ENCODE peak calls at places on chromosomes 6 and 20, in four cellular contexts. One of them, this sample, is unnamed.

GRCh38 chr6:148251286-148251685 is 91.4 kb upstream of the SASH1 start:
- DNase-seq in endothelial cell of umbilical vein: peak; percentile 42
- DNase-seq in HCT116: no peak
- DNase-seq in fibroblast of lung: peak; percentile 72
- DNase-seq in this sample: peak; percentile 57

GRCh38 chr20:35617397-35618031 is 1.9 kb downstream of the SPAG4 start:
- DNase-seq in endothelial cell of umbilical vein: peak; percentile 67
- DNase-seq in fibroblast of lung: peak; percentile 49
- DNase-seq in HCT116: no peak
- DNase-seq in this sample: peak; percentile 93

GRCh38 chr6:157763129-157763893 is 59.7 kb upstream of the SNX9 start:
- DNase-seq in HCT116: peak; percentile 93
- DNase-seq in endothelial cell of umbilical vein: peak; percentile 81
- DNase-seq in fibroblast of lung: peak; percentile 65
- DNase-seq in this sample: no peak

GRCh38 chr6:167930300-167930699 is 67.2 kb upstream of the KIF25 start:
- DNase-seq in fibroblast of lung: peak; percentile 87
- DNase-seq in HCT116: no peak
- DNase-seq in endothelial cell of umbilical vein: no peak
- DNase-seq in this sample: peak; percentile 54

GRCh38 chr6:56223995-56224394 is 23.4 kb downstream of the COL21A1 start:
- DNase-seq in endothelial cell of umbilical vein: no peak
- DNase-seq in fibroblast of lung: peak; percentile 75
- DNase-seq in HCT116: no peak
- DNase-seq in this sample: peak; percentile 18

GRCh38 chr20:50575869-50576720 is 65.9 kb downstream of the PTPN1 start:
- DNase-seq in HCT116: peak; percentile 22
- DNase-seq in endothelial cell of umbilical vein: peak; percentile 61
- DNase-seq in fibroblast of lung: peak; percentile 46
- DNase-seq in this sample: peak; percentile 91

GRCh38 chr20:63091901-63092659 is 85.3 kb upstream of the BHLHE23 start:
- DNase-seq in HCT116: no peak
- DNase-seq in endothelial cell of umbilical vein: no peak
- DNase-seq in fibroblast of lung: no peak
- DNase-seq in this sample: peak; percentile 74

GRCh38 chr6:53931086-53931485 is 136.3 kb downstream of the LRRC1 start:
- DNase-seq in HCT116: no peak
- DNase-seq in fibroblast of lung: no peak
- DNase-seq in endothelial cell of umbilical vein: no peak
- DNase-seq in this sample: no peak

GRCh38 chr6:26269406-26270120 is 95.4 kb upstream of the BTN3A2 start:
- DNase-seq in HCT116: no peak
- DNase-seq in endothelial cell of umbilical vein: no peak
- DNase-seq in fibroblast of lung: no peak
- DNase-seq in this sample: no peak

GRCh38 chr6:85436939-85437495 is 12.9 kb upstream of the NT5E start:
- DNase-seq in HCT116: no peak
- DNase-seq in fibroblast of lung: peak; percentile 72
- DNase-seq in endothelial cell of umbilical vein: no peak
- DNase-seq in this sample: no peak

GRCh38 chr6:116543149-116543548 is 2.3 kb downstream of the TRAPPC3L start:
- DNase-seq in endothelial cell of umbilical vein: no peak
- DNase-seq in HCT116: no peak
- DNase-seq in fibroblast of lung: peak; percentile 22
- DNase-seq in this sample: no peak

GRCh38 chr6:11727995-11728961 is 50.3 kb downstream of the ADTRP start:
- DNase-seq in fibroblast of lung: no peak
- DNase-seq in endothelial cell of umbilical vein: no peak
- DNase-seq in HCT116: no peak
- DNase-seq in this sample: no peak

GRCh38 chr20:41329435-41330342 is 10.9 kb upstream of the LPIN3 start:
- DNase-seq in HCT116: peak; percentile 26
- DNase-seq in fibroblast of lung: peak; percentile 99
- DNase-seq in endothelial cell of umbilical vein: peak; percentile 94
- DNase-seq in this sample: peak; percentile 97

GRCh38 chr6:34205466-34205865 is 31.2 kb upstream of the HMGA1 start:
- DNase-seq in endothelial cell of umbilical vein: no peak
- DNase-seq in HCT116: no peak
- DNase-seq in fibroblast of lung: no peak
- DNase-seq in this sample: no peak
- H2AFZ ChIP-seq in endothelial cell of umbilical vein: no peak overlapping the region
- H2AFZ ChIP-seq in HCT116: peak overlapping the region; percentile 95
- H2AFZ ChIP-seq in fibroblast of lung: no peak overlapping the region
- H2AFZ ChIP-seq in this sample: peak overlapping the region; percentile 59

GRCh38 chr6:7314414-7314813 is 1.4 kb upstream of the SSR1 start:
- DNase-seq in HCT116: no peak
- DNase-seq in endothelial cell of umbilical vein: no peak
- DNase-seq in fibroblast of lung: no peak
- DNase-seq in this sample: no peak

GRCh38 chr6:7311920-7312615 is 931 bp downstream of the SSR1 start:
- DNase-seq in HCT116: no peak
- DNase-seq in fibroblast of lung: peak; percentile 57
- DNase-seq in endothelial cell of umbilical vein: peak; percentile 65
- DNase-seq in this sample: no peak

GRCh38 chr6:7312616-7313504 is at the start of gene SSR1:
- DNase-seq in HCT116: peak; percentile 85
- DNase-seq in fibroblast of lung: peak; percentile 96
- DNase-seq in endothelial cell of umbilical vein: peak; percentile 98
- DNase-seq in this sample: peak; percentile 100

GRCh38 chr6:7315684-7316366 is 2.8 kb upstream of the SSR1 start:
- DNase-seq in endothelial cell of umbilical vein: no peak
- DNase-seq in HCT116: no peak
- DNase-seq in fibroblast of lung: no peak
- DNase-seq in this sample: no peak

DNA sequence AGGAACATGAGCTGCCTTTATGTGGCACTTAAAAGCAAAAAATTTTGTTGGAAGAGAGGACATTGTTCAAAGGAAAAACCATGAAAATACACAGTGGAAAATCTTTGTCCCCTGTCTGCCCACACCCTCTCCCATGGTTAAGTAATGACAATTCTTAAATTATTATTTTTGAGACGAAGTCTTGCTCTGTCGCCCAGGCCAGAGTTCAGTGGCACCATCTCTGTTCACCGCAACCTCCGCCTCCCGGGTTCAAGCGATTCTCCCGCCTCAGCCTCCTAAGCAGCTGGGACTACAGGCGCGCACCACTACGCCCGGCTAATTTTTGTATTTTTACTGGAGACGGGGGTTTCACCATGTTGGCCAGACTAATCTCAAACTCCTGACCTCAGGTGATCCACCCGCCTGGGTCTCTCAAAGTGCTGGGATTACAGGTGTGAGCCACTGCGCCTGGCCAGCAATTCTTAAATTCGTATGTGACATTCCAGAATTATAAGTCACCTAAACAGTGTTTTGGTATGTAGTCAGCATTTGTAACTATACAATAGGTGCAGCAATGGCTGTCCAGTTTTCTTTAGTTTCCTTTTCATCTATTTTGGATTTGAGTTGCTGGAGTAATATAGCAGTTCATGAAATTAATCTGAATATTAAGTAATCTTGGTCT is 636 bp upstream of the SSR1 start:
- DNase-seq in HCT116: no peak
- DNase-seq in fibroblast of lung: peak; percentile 4
- DNase-seq in endothelial cell of umbilical vein: no peak
- DNase-seq in this sample: no peak
- H2AFZ ChIP-seq in HCT116: no peak overlapping the region
- H2AFZ ChIP-seq in fibroblast of lung: peak overlapping the region; percentile 84
- H2AFZ ChIP-seq in endothelial cell of umbilical vein: peak overlapping the region; percentile 85
- H2AFZ ChIP-seq in this sample: peak overlapping the region; percentile 88

DNA sequence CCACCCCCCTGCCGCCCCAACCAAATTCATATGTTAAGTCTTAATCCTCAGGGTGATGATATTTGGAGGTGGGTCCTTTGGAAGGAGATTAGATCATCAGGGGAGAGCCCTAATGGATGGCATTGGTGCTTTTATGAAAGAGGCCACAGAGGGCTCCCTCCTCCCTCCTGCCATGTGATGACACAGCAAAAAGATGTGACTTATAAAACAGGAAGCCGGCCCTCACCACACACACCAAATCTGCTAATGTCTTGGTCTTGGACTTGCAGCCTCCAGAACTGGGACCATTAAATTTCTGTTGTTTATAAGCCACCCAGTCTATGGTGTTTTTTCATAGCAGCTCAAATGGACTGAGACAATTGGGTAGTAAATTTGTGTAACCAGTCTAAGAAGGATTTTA is 176.3 kb downstream of the ADGRG6 start:
- DNase-seq in fibroblast of lung: peak; percentile 44
- DNase-seq in HCT116: peak; percentile 48
- DNase-seq in endothelial cell of umbilical vein: no peak
- DNase-seq in this sample: no peak
- H2AFZ ChIP-seq in fibroblast of lung: no peak overlapping the region
- H2AFZ ChIP-seq in HCT116: peak overlapping the region; percentile 75
- H2AFZ ChIP-seq in endothelial cell of umbilical vein: no peak overlapping the region
- H2AFZ ChIP-seq in this sample: peak overlapping the region; percentile 44

GRCh38 chr6:159726918-159727716 is at the start of gene WTAP:
- DNase-seq in endothelial cell of umbilical vein: peak; percentile 95
- DNase-seq in HCT116: peak; percentile 94
- DNase-seq in fibroblast of lung: peak; percentile 97
- DNase-seq in this sample: peak; percentile 97
- H2AFZ ChIP-seq in endothelial cell of umbilical vein: peak within 1 kb of the TSS; percentile 82
- H2AFZ ChIP-seq in HCT116: no peak within 1 kb of the TSS
- H2AFZ ChIP-seq in fibroblast of lung: peak within 1 kb of the TSS; percentile 84
- H2AFZ ChIP-seq in this sample: peak within 1 kb of the TSS; percentile 97

DNA sequence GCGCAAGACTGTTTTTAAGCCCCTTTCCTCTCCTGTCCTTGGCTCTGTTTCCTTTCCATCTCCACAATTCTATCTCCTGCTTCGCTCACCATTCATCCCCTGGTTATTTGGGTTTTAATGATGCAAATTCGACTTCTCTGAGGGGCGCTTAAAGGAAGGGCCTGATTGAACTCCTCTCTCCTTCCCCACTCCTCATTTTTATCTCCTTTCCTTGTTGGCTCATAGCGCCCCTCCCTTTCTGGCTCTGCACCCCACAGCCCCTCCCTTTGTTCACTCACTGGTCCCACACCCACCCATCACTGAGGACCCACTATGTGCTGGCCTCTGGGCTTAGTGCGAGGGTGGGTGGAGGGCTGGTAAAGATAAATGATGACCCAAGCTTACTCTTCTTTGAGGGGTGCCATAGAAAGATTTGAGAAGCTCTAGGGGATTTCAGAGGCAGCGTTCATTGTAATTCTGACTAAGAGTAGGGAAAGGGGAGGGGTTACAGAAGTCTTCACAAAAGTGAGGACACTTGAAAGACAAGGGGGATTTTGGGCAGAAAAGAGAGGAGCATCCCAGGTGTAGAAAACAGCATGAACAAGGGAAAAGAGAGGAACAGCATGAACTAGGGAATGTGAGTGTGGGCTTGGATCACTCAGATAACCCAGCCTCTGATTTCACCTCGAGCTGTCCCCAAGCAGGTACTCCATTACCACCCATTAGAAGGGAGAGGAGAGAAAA is 507.8 kb downstream of the CD83 start:
- DNase-seq in HCT116: no peak
- DNase-seq in endothelial cell of umbilical vein: no peak
- DNase-seq in fibroblast of lung: no peak
- DNase-seq in this sample: no peak
- H2AFZ ChIP-seq in HCT116: no peak overlapping the region
- H2AFZ ChIP-seq in endothelial cell of umbilical vein: no peak overlapping the region
- H2AFZ ChIP-seq in fibroblast of lung: no peak overlapping the region
- H2AFZ ChIP-seq in this sample: no peak overlapping the region

DNA sequence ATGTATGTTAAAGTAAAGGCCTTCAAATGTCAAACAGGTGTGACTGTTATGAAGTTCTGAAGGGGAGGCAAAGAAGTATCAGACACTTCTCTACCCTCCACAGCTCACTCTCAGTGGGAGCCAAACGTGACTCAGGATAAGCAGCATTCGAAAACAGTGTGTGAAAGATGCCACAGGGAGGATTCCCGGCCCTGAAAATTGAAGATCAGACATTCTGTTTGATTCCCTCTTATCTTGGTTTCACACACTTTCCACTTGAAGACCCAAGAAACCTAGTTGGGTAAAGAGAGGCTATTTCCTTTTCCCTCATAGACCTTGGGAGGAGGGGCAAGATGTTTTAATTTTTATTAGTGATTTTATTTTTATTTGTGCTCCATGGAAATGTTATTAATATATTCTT is 164.2 kb upstream of the SUPT3H start:
- DNase-seq in HCT116: no peak
- DNase-seq in endothelial cell of umbilical vein: no peak
- DNase-seq in fibroblast of lung: no peak
- DNase-seq in this sample: no peak
- H2AFZ ChIP-seq in HCT116: no peak overlapping the region
- H2AFZ ChIP-seq in endothelial cell of umbilical vein: no peak overlapping the region
- H2AFZ ChIP-seq in fibroblast of lung: no peak overlapping the region
- H2AFZ ChIP-seq in this sample: no peak overlapping the region

GRCh38 chr20:60125521-60125920 is 167.3 kb downstream of the CDH26 start:
- DNase-seq in fibroblast of lung: no peak
- DNase-seq in endothelial cell of umbilical vein: no peak
- DNase-seq in HCT116: no peak
- DNase-seq in this sample: no peak

GRCh38 chr20:60123096-60123495 is 164.9 kb downstream of the CDH26 start:
- DNase-seq in endothelial cell of umbilical vein: no peak
- DNase-seq in HCT116: no peak
- DNase-seq in fibroblast of lung: no peak
- DNase-seq in this sample: no peak

GRCh38 chr20:60126975-60127374 is 168.8 kb downstream of the CDH26 start:
- DNase-seq in endothelial cell of umbilical vein: no peak
- DNase-seq in HCT116: no peak
- DNase-seq in fibroblast of lung: no peak
- DNase-seq in this sample: no peak

GRCh38 chr20:60121903-60122302 is 163.7 kb downstream of the CDH26 start:
- DNase-seq in fibroblast of lung: no peak
- DNase-seq in HCT116: no peak
- DNase-seq in endothelial cell of umbilical vein: no peak
- DNase-seq in this sample: no peak

DNA sequence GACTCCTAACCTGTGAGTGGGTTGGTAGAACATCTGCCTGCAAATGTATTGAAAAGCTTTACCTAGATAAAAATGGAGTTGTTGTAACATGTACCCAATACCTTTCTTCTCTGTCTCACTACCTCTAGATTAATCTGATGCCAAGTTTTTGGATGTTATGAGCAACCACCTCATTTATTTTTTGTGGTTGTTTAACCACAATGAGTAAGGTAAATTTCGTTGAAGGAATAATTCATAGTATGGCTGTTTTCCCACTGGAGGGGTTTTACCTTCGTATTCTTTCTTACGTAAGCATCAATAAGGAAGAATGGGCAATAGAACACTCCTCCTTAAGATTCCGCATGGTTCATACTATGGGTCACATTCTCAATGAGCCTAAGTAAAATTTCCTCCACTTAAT is 165.4 kb downstream of the CDH26 start:
- DNase-seq in endothelial cell of umbilical vein: no peak
- DNase-seq in fibroblast of lung: no peak
- DNase-seq in HCT116: no peak
- DNase-seq in this sample: no peak
- H2AFZ ChIP-seq in endothelial cell of umbilical vein: no peak overlapping the region
- H2AFZ ChIP-seq in fibroblast of lung: no peak overlapping the region
- H2AFZ ChIP-seq in HCT116: no peak overlapping the region
- H2AFZ ChIP-seq in this sample: no peak overlapping the region

DNA sequence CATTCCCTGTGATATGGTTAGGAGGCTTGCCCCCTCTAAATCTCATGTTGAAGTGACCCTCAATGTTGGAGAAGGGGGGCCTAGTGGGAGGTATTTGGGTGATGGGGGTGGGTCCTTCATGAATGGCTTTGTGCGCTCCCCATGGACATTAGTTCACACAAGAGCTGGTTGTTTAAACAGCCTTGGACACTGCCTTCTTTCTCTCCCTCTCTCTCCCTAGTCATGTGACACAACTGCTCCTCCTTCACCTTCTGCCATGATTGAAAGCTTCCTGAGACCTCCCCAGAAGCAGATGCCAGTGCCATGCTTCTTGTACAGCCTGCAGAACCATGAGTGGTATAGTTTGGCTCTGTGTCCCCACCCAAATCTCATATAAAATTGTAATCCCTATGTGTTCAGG is 117.2 kb upstream of the SLC22A16 start:
- DNase-seq in HCT116: no peak
- DNase-seq in fibroblast of lung: no peak
- DNase-seq in endothelial cell of umbilical vein: no peak
- DNase-seq in this sample: no peak
- H2AFZ ChIP-seq in HCT116: no peak overlapping the region
- H2AFZ ChIP-seq in fibroblast of lung: no peak overlapping the region
- H2AFZ ChIP-seq in endothelial cell of umbilical vein: no peak overlapping the region
- H2AFZ ChIP-seq in this sample: no peak overlapping the region